ENCODE peak calls at places on chromosomes 6 and 20, in six cellular contexts. K is right cardiac atrium, T is uterus, M is mammary epithelial cell, O is psoas muscle, Q is heart right ventricle. A is an unnamed sample. For H3K4me1, the result is how much of the 10 kb centered on the place peaks cover.

GRCh38 chr6:36820700-36821580 is 18.3 kb downstream of the CPNE5 start:
- DNase-seq in M (peak), Q (peak), T (no peak), K (peak), O (no peak), A (peak)

GRCh38 chr20:23048283-23049200 is 930 bp downstream of the THBD start:
- DNase-seq in T (peak), Q (peak), K (peak), O (peak), M (peak), A (peak)

GRCh38 chr6:20708367-20709124 is 174.3 kb downstream of the CDKAL1 start:
- DNase-seq in Q (no peak), O (no peak), T (no peak), K (no peak), M (peak), A (no peak)

GRCh38 chr20:49913399-49914047 is 1.8 kb downstream of the SPATA2 start:
- DNase-seq in T (no peak), M (no peak), Q (no peak), O (no peak), K (no peak), A (no peak)

GRCh38 chr6:118980063-118980462 is 45.1 kb upstream of the MCM9 start:
- DNase-seq in T (no peak), O (peak), Q (no peak), M (peak), K (no peak), A (no peak)

GRCh38 chr20:2385026-2385425 is 4.3 kb downstream of the TGM6 start:
- DNase-seq in Q (no peak), O (no peak), M (no peak), K (no peak), T (no peak), A (no peak)

GRCh38 chr6:78598966-78599365 is 268.4 kb upstream of the IRAK1BP1 start:
- DNase-seq in O (no peak), Q (peak), T (peak), M (peak), K (no peak), A (peak)

GRCh38 chr20:9035129-9035528 is 33.8 kb upstream of the PLCB4 start:
- DNase-seq in K (no peak), M (peak), T (no peak), Q (no peak), O (no peak), A (no peak)

GRCh38 chr6:142926494-142927273 is 18.3 kb downstream of the HIVEP2 start:
- DNase-seq in M (peak), Q (peak), O (peak), T (peak), K (peak), A (peak)

GRCh38 chr6:167350731-167351655 is 26.1 kb downstream of the TTLL2 start:
- DNase-seq in T (peak), K (peak), O (peak), Q (peak), M (peak), A (peak)

GRCh38 chr6:7389162-7389450 is 436 bp downstream of the CAGE1 start:
- DNase-seq in T (no peak), O (peak), M (no peak), Q (no peak), K (peak), A (no peak)

GRCh38 chr6:128599036-128599435 is 78.6 kb upstream of the PTPRK start:
- DNase-seq in M (peak), K (no peak), O (no peak), Q (no peak), T (no peak), A (no peak)

GRCh38 chr20:49460916-49461315 is 21.6 kb downstream of the KCNB1 start:
- DNase-seq in K (no peak), O (no peak), Q (no peak), M (peak), T (no peak), A (no peak)

GRCh38 chr6:106087548-106088325 is 1.6 kb downstream of the PRDM1 start:
- DNase-seq in Q (peak), M (peak), O (no peak), K (no peak), T (peak), A (peak)

GRCh38 chr20:51864967-51865366 is 62.6 kb upstream of the SALL4 start:
- DNase-seq in Q (no peak), M (no peak), T (no peak), K (no peak), O (no peak), A (no peak)

GRCh38 chr20:57499676-57500075 is 25.3 kb downstream of the CTCFL start:
- DNase-seq in Q (no peak), T (no peak), K (no peak), O (no peak), M (no peak), A (no peak)

GRCh38 chr20:50891138-50891537 is 40.1 kb downstream of the ADNP start:
- DNase-seq in M (no peak), K (no peak), Q (no peak), O (no peak), T (no peak), A (no peak)

GRCh38 chr6:82006027-82006738 is 241.4 kb downstream of the IBTK start:
- DNase-seq in O (no peak), Q (no peak), K (no peak), T (no peak), M (peak), A (no peak)

GRCh38 chr6:46184114-46184513 is 13.3 kb upstream of the ENPP5 start:
- DNase-seq in M (peak), K (no peak), O (no peak), Q (no peak), T (no peak), A (no peak)

GRCh38 chr6:169251822-169252804 is 1.5 kb downstream of the THBS2 start:
- DNase-seq in O (no peak), M (no peak), T (peak), K (no peak), Q (no peak), A (peak)
- H3K4me3 ChIP-seq in O (peak), M (no peak), T (peak), K (peak), Q (peak), A (peak)

GRCh38 chr6:107460074-107460631 is 789 bp upstream of the PDSS2 start:
- DNase-seq in T (no peak), O (no peak), K (no peak), M (no peak), Q (no peak), A (no peak)
- H3K4me1 ChIP-seq in T (under half), O (under half), K (under half), M (under half), Q (under half), A (under half)

DNA sequence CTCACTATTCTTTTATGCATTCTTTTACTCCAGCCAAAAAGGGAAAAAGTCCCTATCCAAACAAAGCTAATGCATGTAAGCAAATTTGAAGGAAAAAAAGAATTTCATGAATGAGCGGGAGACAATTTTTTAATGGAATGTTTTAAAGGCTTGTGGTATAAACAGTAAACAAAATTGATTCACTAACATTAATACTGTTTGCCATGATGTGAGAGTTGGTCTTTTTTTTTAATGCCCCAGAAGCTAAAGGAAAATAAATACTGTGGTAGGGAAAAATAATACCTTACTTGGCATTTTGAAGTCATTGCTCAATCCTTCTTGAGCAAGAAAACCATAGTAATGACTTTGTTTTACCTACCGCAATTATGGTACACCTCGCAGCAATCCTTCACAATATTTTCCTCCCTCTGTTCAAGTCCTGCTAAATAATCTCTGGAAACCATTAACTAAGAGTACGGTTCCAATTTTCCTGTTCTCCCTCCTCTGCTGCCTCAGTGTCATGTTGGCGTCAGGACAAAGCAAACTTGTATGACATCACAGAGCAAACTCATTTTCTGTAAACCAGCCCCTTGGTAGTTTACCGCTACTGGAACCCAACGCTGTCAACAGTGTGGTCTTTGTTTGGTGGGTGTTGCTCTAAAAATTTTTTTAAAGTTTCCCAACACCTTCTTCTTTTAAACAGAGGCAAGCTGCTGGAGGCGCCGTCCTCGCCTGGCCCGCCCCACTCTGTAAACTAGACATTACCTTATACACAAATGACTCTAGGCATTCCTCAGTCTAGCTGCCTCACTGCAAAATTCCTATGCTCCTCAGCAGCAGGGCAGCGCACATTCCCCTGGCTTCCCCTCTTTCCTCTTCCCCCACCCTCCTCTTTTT is 78.8 kb downstream of the BACH2 start:
- DNase-seq in O (no peak), Q (peak), T (no peak), M (no peak), K (no peak), A (no peak)
- H3K4me3 ChIP-seq in O (peak), Q (peak), T (no peak), M (peak), K (no peak), A (no peak)

GRCh38 chr6:135418040-135418439 is 79.5 kb downstream of the AHI1 start:
- DNase-seq in O (no peak), K (no peak), M (no peak), T (no peak), Q (no peak), A (no peak)
- H3K4me1 ChIP-seq in O (under half), K (under half), M (under half), T (under half), Q (under half), A (under half)

A was measured in heart left ventricle.